ENCODE peak calls at places on chromosomes 5 and 9, in six cellular contexts. D, E, Y, I, A and L are unnamed samples.
A peak's percentile ranks its signal among the peaks of the same experiment; 100 is the strongest.

GRCh38 chr9:126852289-126852688 is 8.2 kb upstream of the ZBTB34 start:
- DNase-seq in D (no peak), E (no peak), Y (no peak), I (no peak), A (no peak), L (no peak)

GRCh38 chr9:104984994-104985393 is 57.0 kb upstream of the ABCA1 start:
- DNase-seq in D (no peak), E (no peak), Y (no peak), I (no peak), A (no peak), L (no peak)

GRCh38 chr5:135034186-135034962 is at the start of gene PITX1:
- DNase-seq in D (peak; percentile 83), E (no peak), Y (peak; percentile 14), I (no peak), A (peak; percentile 59), L (no peak)

GRCh38 chr9:98873535-98874432 is 66.3 kb downstream of the GALNT12 start:
- DNase-seq in D (no peak), E (peak; percentile 70), Y (no peak), I (no peak), A (peak; percentile 97), L (no peak)

GRCh38 chr5:8061140-8061469 is 192.2 kb downstream of the MTRR start:
- DNase-seq in D (no peak), E (no peak), Y (no peak), I (no peak), A (no peak), L (no peak)

GRCh38 chr5:96703985-96704384 is 41.8 kb downstream of the CAST start:
- DNase-seq in D (no peak), E (no peak), Y (no peak), I (no peak), A (no peak), L (no peak)

GRCh38 chr9:120841930-120842684 is 615 bp downstream of the PSMD5 start:
- DNase-seq in D (no peak), E (no peak), Y (no peak), I (no peak), A (peak; percentile 44), L (no peak)

GRCh38 chr5:132750471-132751230 is 3.4 kb downstream of the CCNI2 start:
- DNase-seq in D (no peak), E (no peak), Y (no peak), I (no peak), A (no peak), L (no peak)

GRCh38 chr5:160192424-160192823 is 36.9 kb upstream of the FABP6 start:
- DNase-seq in D (no peak), E (no peak), Y (no peak), I (no peak), A (no peak), L (no peak)

GRCh38 chr5:157072508-157072907 is 13.6 kb upstream of the HAVCR1 start:
- DNase-seq in D (no peak), E (no peak), Y (no peak), I (no peak), A (peak; percentile 32), L (no peak)

GRCh38 chr5:158033076-158033475 is 174.1 kb upstream of the CLINT1 start:
- DNase-seq in D (no peak), E (no peak), Y (no peak), I (no peak), A (no peak), L (no peak)

GRCh38 chr9:93813687-93814560 is 141.2 kb downstream of the BARX1 start:
- DNase-seq in D (no peak), E (no peak), Y (no peak), I (no peak), A (no peak), L (no peak)

GRCh38 chr5:134570886-134571285 is 45.4 kb downstream of the JADE2 start:
- DNase-seq in D (no peak), E (no peak), Y (no peak), I (no peak), A (no peak), L (no peak)

GRCh38 chr9:133242241-133242640 is 32.8 kb downstream of the ABO start:
- DNase-seq in D (no peak), E (no peak), Y (no peak), I (no peak), A (no peak), L (no peak)

GRCh38 chr5:178490935-178491632 is 99.1 kb downstream of the COL23A1 start:
- DNase-seq in D (no peak), E (no peak), Y (no peak), I (no peak), A (no peak), L (no peak)

GRCh38 chr5:178537467-178538381 is 52.5 kb downstream of the COL23A1 start:
- DNase-seq in D (no peak), E (no peak), Y (no peak), I (no peak), A (no peak), L (no peak)

GRCh38 chr5:55440188-55440646 is 94.5 kb downstream of the PLPP1 start:
- DNase-seq in D (no peak), E (no peak), Y (no peak), I (no peak), A (peak; percentile 51), L (no peak)

GRCh38 chr9:77954619-77955018 is 77.0 kb downstream of the GNAQ start:
- DNase-seq in D (no peak), E (no peak), Y (no peak), I (no peak), A (peak; percentile 39), L (no peak)

GRCh38 chr5:33423018-33423630 is 17.6 kb upstream of the TARS1 start:
- DNase-seq in D (no peak), E (no peak), Y (no peak), I (no peak), A (peak; percentile 50), L (no peak)

GRCh38 chr5:93141969-93142368 is 439.1 kb downstream of the NR2F1-AS1 start:
- DNase-seq in D (no peak), E (no peak), Y (no peak), I (no peak), A (peak; percentile 27), L (no peak)

GRCh38 chr9:123742009-123742767 is 187.7 kb downstream of the DENND1A start:
- DNase-seq in D (no peak), E (peak; percentile 33), Y (no peak), I (no peak), A (peak; percentile 37), L (no peak)

GRCh38 chr5:115766608-115767007 is 49.9 kb downstream of the CDO1 start:
- DNase-seq in D (no peak), E (no peak), Y (no peak), I (no peak), A (no peak), L (no peak)

GRCh38 chr9:6938873-6939272 is 181.1 kb downstream of the KDM4C start:
- DNase-seq in D (no peak), E (no peak), Y (no peak), I (no peak), A (peak; percentile 65), L (no peak)

GRCh38 chr9:86549920-86550319 is 195.7 kb upstream of the TUT7 start:
- DNase-seq in D (no peak), E (no peak), Y (no peak), I (no peak), A (no peak), L (no peak)

GRCh38 chr9:32698706-32699277 is 63.3 kb upstream of the TAF1L start:
- DNase-seq in D (no peak), E (no peak), Y (no peak), I (no peak), A (peak; percentile 36), L (no peak)

GRCh38 chr9:38621434-38622082 is 1.2 kb upstream of the ANKRD18A start:
- DNase-seq in D (no peak), E (no peak), Y (peak; percentile 48), I (peak; percentile 26), A (no peak), L (no peak)

GRCh38 chr5:143554918-143555477 is 151.5 kb upstream of the NR3C1 start:
- DNase-seq in D (no peak), E (no peak), Y (no peak), I (no peak), A (peak; percentile 28), L (no peak)

GRCh38 chr9:127166651-127167524 is 44.5 kb upstream of the ANGPTL2 start:
- DNase-seq in D (peak; percentile 21), E (no peak), Y (no peak), I (no peak), A (peak; percentile 74), L (no peak)